ENCODE peak calls at places on chromosomes 2 and 18, in four cellular contexts. One of them, this sample, is unnamed.

GRCh38 chr2:218569661-218570500 is 1.2 kb downstream of the CNOT9 start:
- DNase-seq in upper lobe of right lung: no peak
- DNase-seq in stimulated activated CD8-positive, alpha-beta memory T cell treated with anti-CD3 and anti-CD28 coated beads, Interleukin-15, amount 100 ng/mL, for 4 hours: no peak
- DNase-seq in D721Med: no peak
- DNase-seq in this sample: peak

GRCh38 chr18:13436596-13436995 is 218.0 kb downstream of the LDLRAD4 start:
- DNase-seq in upper lobe of right lung: no peak
- DNase-seq in stimulated activated CD8-positive, alpha-beta memory T cell treated with anti-CD3 and anti-CD28 coated beads, Interleukin-15, amount 100 ng/mL, for 4 hours: no peak
- DNase-seq in D721Med: no peak
- DNase-seq in this sample: no peak

GRCh38 chr18:13456736-13457271 is 238.2 kb downstream of the LDLRAD4 start:
- DNase-seq in upper lobe of right lung: no peak
- DNase-seq in stimulated activated CD8-positive, alpha-beta memory T cell treated with anti-CD3 and anti-CD28 coated beads, Interleukin-15, amount 100 ng/mL, for 4 hours: no peak
- DNase-seq in D721Med: no peak
- DNase-seq in this sample: no peak

GRCh38 chr2:120550893-120551446 is 184.7 kb upstream of the GLI2 start:
- DNase-seq in upper lobe of right lung: no peak
- DNase-seq in stimulated activated CD8-positive, alpha-beta memory T cell treated with anti-CD3 and anti-CD28 coated beads, Interleukin-15, amount 100 ng/mL, for 4 hours: no peak
- DNase-seq in D721Med: no peak
- DNase-seq in this sample: no peak

GRCh38 chr2:39121523-39122063 is 742 bp upstream of the SOS1 start:
- DNase-seq in upper lobe of right lung: no peak
- DNase-seq in stimulated activated CD8-positive, alpha-beta memory T cell treated with anti-CD3 and anti-CD28 coated beads, Interleukin-15, amount 100 ng/mL, for 4 hours: no peak
- DNase-seq in D721Med: no peak
- DNase-seq in this sample: no peak

GRCh38 chr2:70411489-70412081 is 109.7 kb upstream of the FAM136A start:
- DNase-seq in upper lobe of right lung: no peak
- DNase-seq in stimulated activated CD8-positive, alpha-beta memory T cell treated with anti-CD3 and anti-CD28 coated beads, Interleukin-15, amount 100 ng/mL, for 4 hours: no peak
- DNase-seq in D721Med: no peak
- DNase-seq in this sample: no peak

GRCh38 chr2:134712334-134712733 is 6.5 kb downstream of the TMEM163 start:
- DNase-seq in upper lobe of right lung: no peak
- DNase-seq in stimulated activated CD8-positive, alpha-beta memory T cell treated with anti-CD3 and anti-CD28 coated beads, Interleukin-15, amount 100 ng/mL, for 4 hours: no peak
- DNase-seq in D721Med: no peak
- DNase-seq in this sample: no peak

GRCh38 chr2:65711863-65712262 is 279.5 kb upstream of the SPRED2 start:
- DNase-seq in upper lobe of right lung: no peak
- DNase-seq in stimulated activated CD8-positive, alpha-beta memory T cell treated with anti-CD3 and anti-CD28 coated beads, Interleukin-15, amount 100 ng/mL, for 4 hours: no peak
- DNase-seq in D721Med: no peak
- DNase-seq in this sample: no peak

This sample was measured in T47D.